ENCODE peak calls at places on chromosomes 5 and 9, in nine cellular contexts. One of them, this sample, is unnamed.

GRCh38 chr5:106481375-106481774 is 1189.4 kb downstream of the EFNA5 start:
- DNase-seq in endothelial cell: no peak
- DNase-seq in tibial nerve: no peak
- DNase-seq in CD14-positive monocyte: no peak
- DNase-seq in RWPE1: no peak
- DNase-seq in heart left ventricle: no peak
- DNase-seq in Calu3: no peak
- DNase-seq in dorsolateral prefrontal cortex: no peak
- DNase-seq in GM12865: no peak
- DNase-seq in this sample: no peak

GRCh38 chr9:114721491-114722362 is 39.7 kb upstream of the TEX48 start:
- DNase-seq in tibial nerve: no peak
- DNase-seq in endothelial cell: no peak
- DNase-seq in heart left ventricle: no peak
- DNase-seq in GM12865: no peak
- DNase-seq in Calu3: peak; percentile 33
- DNase-seq in RWPE1: peak; percentile 72
- DNase-seq in dorsolateral prefrontal cortex: no peak
- DNase-seq in CD14-positive monocyte: no peak
- DNase-seq in this sample: no peak

GRCh38 chr5:68745459-68745858 is 348.4 kb upstream of the SLC30A5 start:
- DNase-seq in GM12865: peak; percentile 21
- DNase-seq in Calu3: no peak
- DNase-seq in heart left ventricle: no peak
- DNase-seq in endothelial cell: no peak
- DNase-seq in RWPE1: no peak
- DNase-seq in dorsolateral prefrontal cortex: peak; percentile 38
- DNase-seq in tibial nerve: no peak
- DNase-seq in CD14-positive monocyte: no peak
- DNase-seq in this sample: no peak

GRCh38 chr9:137176302-137177182 is 4.7 kb upstream of the TMEM210 start:
- DNase-seq in CD14-positive monocyte: no peak
- DNase-seq in GM12865: peak; percentile 70
- DNase-seq in endothelial cell: peak; percentile 42
- DNase-seq in Calu3: peak; percentile 51
- DNase-seq in RWPE1: peak; percentile 65
- DNase-seq in dorsolateral prefrontal cortex: no peak
- DNase-seq in heart left ventricle: no peak
- DNase-seq in tibial nerve: no peak
- DNase-seq in this sample: peak; percentile 40

GRCh38 chr9:84622981-84623380 is 46.5 kb upstream of the NTRK2 start:
- DNase-seq in heart left ventricle: no peak
- DNase-seq in CD14-positive monocyte: no peak
- DNase-seq in Calu3: no peak
- DNase-seq in endothelial cell: no peak
- DNase-seq in RWPE1: no peak
- DNase-seq in GM12865: no peak
- DNase-seq in tibial nerve: no peak
- DNase-seq in dorsolateral prefrontal cortex: no peak
- DNase-seq in this sample: no peak

GRCh38 chr5:140293091-140293996 is 9.6 kb downstream of the PFDN1 start:
- DNase-seq in CD14-positive monocyte: no peak
- DNase-seq in tibial nerve: no peak
- DNase-seq in endothelial cell: no peak
- DNase-seq in Calu3: no peak
- DNase-seq in RWPE1: no peak
- DNase-seq in heart left ventricle: no peak
- DNase-seq in dorsolateral prefrontal cortex: no peak
- DNase-seq in GM12865: no peak
- DNase-seq in this sample: no peak

GRCh38 chr9:109241931-109242330 is 74.9 kb upstream of the FRRS1L start:
- DNase-seq in GM12865: no peak
- DNase-seq in tibial nerve: no peak
- DNase-seq in heart left ventricle: no peak
- DNase-seq in dorsolateral prefrontal cortex: no peak
- DNase-seq in Calu3: no peak
- DNase-seq in RWPE1: no peak
- DNase-seq in endothelial cell: no peak
- DNase-seq in CD14-positive monocyte: no peak
- DNase-seq in this sample: no peak

GRCh38 chr5:128669803-128670202 is 131.8 kb upstream of the FBN2 start:
- DNase-seq in endothelial cell: no peak
- DNase-seq in Calu3: peak; percentile 51
- DNase-seq in heart left ventricle: no peak
- DNase-seq in CD14-positive monocyte: no peak
- DNase-seq in GM12865: peak; percentile 16
- DNase-seq in RWPE1: no peak
- DNase-seq in tibial nerve: no peak
- DNase-seq in dorsolateral prefrontal cortex: no peak
- DNase-seq in this sample: no peak

GRCh38 chr5:170511550-170511949 is 7.7 kb downstream of the KCNIP1 start:
- DNase-seq in heart left ventricle: no peak
- DNase-seq in RWPE1: no peak
- DNase-seq in endothelial cell: no peak
- DNase-seq in dorsolateral prefrontal cortex: no peak
- DNase-seq in Calu3: no peak
- DNase-seq in tibial nerve: no peak
- DNase-seq in GM12865: no peak
- DNase-seq in CD14-positive monocyte: no peak
- DNase-seq in this sample: no peak

GRCh38 chr5:170508036-170508435 is 4.2 kb downstream of the KCNIP1 start:
- DNase-seq in endothelial cell: no peak
- DNase-seq in Calu3: no peak
- DNase-seq in GM12865: peak; percentile 6
- DNase-seq in RWPE1: no peak
- DNase-seq in CD14-positive monocyte: no peak
- DNase-seq in heart left ventricle: no peak
- DNase-seq in dorsolateral prefrontal cortex: no peak
- DNase-seq in tibial nerve: no peak
- DNase-seq in this sample: no peak

GRCh38 chr5:170504598-170505266 is 912 bp downstream of the KCNIP1 start:
- DNase-seq in Calu3: no peak
- DNase-seq in endothelial cell: no peak
- DNase-seq in heart left ventricle: no peak
- DNase-seq in dorsolateral prefrontal cortex: no peak
- DNase-seq in CD14-positive monocyte: no peak
- DNase-seq in tibial nerve: no peak
- DNase-seq in GM12865: no peak
- DNase-seq in RWPE1: no peak
- DNase-seq in this sample: no peak

GRCh38 chr5:170509323-170509660 is 5.5 kb downstream of the KCNIP1 start:
- DNase-seq in GM12865: no peak
- DNase-seq in heart left ventricle: no peak
- DNase-seq in tibial nerve: no peak
- DNase-seq in endothelial cell: no peak
- DNase-seq in Calu3: no peak
- DNase-seq in dorsolateral prefrontal cortex: no peak
- DNase-seq in RWPE1: no peak
- DNase-seq in CD14-positive monocyte: no peak
- DNase-seq in this sample: no peak

DNA sequence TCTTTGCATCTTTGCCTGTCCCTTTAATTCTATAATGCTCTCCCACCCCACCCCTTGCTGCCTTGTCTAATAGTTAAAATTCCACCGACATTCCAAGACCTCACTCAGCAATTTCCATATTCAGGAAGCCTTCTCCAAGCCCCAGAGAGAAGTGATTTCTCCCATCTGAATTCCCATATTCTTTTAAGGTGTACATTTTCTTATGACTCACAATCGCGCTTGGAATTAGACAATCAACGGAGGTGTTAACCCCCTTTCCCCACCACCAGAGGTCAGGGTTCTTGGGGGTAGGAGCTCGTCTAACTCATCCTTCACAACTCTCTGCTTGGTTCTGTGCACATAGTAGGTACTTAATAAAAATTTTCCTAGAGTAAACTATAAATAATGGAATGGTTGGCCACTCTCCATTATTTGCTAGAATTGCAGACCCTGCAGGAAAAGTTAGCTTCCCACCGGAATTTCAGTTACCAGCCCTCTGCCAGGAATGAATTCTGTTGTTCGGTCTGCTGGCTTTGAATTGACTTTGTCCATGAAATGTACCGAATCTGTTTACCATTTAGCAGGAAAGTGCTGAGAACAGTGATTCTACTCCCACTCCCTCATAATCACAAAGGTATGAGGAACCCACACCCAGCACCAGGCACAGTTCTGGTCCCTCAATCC is 5.0 kb downstream of the KCNIP1 start:
- DNase-seq in heart left ventricle: no peak
- DNase-seq in GM12865: no peak
- DNase-seq in tibial nerve: no peak
- DNase-seq in dorsolateral prefrontal cortex: no peak
- DNase-seq in endothelial cell: no peak
- DNase-seq in Calu3: no peak
- DNase-seq in CD14-positive monocyte: no peak
- DNase-seq in RWPE1: no peak
- DNase-seq in this sample: no peak
- TF ChIP-seq CTCF in heart left ventricle: no peak
- TF ChIP-seq CTCF in GM12865: no peak
- TF ChIP-seq CTCF in tibial nerve: no peak
- TF ChIP-seq CTCF in dorsolateral prefrontal cortex: no peak
- TF ChIP-seq CTCF in endothelial cell: no peak
- TF ChIP-seq CTCF in Calu3: peak; percentile 16
- TF ChIP-seq CTCF in CD14-positive monocyte: no peak
- TF ChIP-seq CTCF in RWPE1: no peak
- TF ChIP-seq CTCF in this sample: peak; percentile 13

DNA sequence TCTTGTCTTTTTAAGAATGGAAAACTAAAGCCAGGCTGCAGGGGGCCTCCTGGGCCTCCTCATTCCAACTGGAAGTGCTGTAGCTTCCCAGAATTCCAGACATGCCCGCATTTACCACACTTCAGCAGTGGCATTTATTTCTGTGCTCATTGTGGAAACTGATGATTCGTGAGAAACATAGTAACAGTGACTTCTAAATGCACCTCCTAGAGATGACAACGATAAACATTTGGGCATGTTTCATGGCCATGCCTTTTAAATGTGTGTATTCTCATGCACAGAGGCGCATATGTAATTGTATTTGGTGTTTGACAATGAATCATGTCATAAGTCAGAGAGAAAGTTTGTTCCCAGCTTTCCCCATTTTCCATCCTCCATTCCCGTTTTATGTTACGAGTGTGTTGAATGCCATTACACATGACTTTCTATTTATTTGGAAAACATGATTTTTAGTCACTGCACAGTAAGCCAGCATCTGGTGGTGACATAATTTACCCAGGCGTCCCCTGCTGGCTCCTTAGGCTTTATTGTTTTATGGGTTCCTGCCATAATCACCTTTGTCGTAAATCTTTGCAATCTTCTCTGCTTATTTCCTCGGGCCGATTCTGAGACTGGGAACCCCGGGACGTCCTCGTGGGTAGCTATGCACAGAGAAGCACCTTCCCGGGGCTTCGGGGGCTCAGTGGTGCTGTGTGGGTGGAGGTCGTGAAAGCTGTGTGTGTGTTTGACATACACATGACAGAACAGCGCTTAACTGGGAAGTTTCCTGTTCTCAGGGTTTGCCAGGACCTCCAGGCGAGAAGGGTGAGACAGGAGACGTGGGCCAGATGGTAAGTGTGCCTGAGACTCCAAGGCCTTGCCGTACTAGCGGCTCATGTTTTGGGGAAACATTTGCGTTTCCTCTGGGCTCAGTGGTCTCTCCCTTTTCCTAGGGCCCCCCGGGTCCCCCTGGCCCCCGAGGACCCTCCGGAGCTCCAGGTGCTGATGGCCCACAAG is 68.6 kb upstream of the FCN2 start:
- DNase-seq in GM12865: no peak
- DNase-seq in RWPE1: no peak
- DNase-seq in tibial nerve: no peak
- DNase-seq in endothelial cell: no peak
- DNase-seq in Calu3: no peak
- DNase-seq in CD14-positive monocyte: no peak
- DNase-seq in heart left ventricle: no peak
- DNase-seq in dorsolateral prefrontal cortex: no peak
- DNase-seq in this sample: no peak
- TF ChIP-seq CTCF in GM12865: no peak
- TF ChIP-seq CTCF in RWPE1: no peak
- TF ChIP-seq CTCF in tibial nerve: no peak
- TF ChIP-seq CTCF in endothelial cell: no peak
- TF ChIP-seq CTCF in Calu3: no peak
- TF ChIP-seq CTCF in CD14-positive monocyte: no peak
- TF ChIP-seq CTCF in heart left ventricle: no peak
- TF ChIP-seq CTCF in dorsolateral prefrontal cortex: no peak
- TF ChIP-seq CTCF in this sample: no peak

DNA sequence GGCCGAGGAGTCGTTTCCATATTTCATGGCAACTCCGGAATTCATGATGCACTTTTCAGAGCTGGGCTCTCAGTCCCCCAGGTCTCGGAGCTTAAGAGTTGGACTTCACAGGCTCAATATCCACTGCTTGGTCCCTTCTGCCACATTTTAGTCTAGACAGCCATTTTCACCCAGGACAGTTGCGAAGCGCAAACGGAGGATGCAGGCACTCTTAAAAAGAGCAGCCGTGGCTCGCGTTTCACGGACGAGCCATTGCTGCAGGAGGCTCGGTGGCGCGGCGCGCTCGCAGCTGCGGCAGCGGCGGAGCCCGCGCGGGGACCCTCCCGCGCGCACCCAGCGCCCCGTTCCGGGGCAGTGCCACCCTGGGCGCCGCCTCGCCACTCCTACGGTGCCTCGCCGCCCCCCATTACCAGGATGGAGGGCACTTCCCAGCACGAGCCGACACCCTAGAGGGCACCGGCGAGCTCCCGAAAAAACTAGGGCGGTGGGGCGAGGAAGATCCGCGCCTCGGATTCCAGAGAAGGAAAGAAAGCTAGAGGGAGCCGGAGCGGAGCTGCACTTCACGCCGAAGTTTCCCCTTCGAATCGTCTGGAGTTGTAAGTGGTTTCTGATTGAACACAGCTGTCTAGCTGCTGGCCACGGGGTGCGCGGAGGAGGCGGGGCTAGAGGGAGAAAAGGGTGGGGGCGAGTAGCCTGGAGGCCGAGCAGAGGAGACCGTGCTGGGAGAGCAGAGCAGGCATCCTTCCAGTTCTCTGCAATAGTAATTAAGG is 140.3 kb downstream of the TSSK1B start:
- DNase-seq in dorsolateral prefrontal cortex: peak; percentile 76
- DNase-seq in heart left ventricle: peak; percentile 95
- DNase-seq in endothelial cell: peak; percentile 83
- DNase-seq in GM12865: peak; percentile 73
- DNase-seq in tibial nerve: peak; percentile 89
- DNase-seq in Calu3: peak; percentile 77
- DNase-seq in RWPE1: peak; percentile 93
- DNase-seq in CD14-positive monocyte: no peak
- DNase-seq in this sample: peak; percentile 89
- TF ChIP-seq CTCF in dorsolateral prefrontal cortex: no peak
- TF ChIP-seq CTCF in heart left ventricle: peak; percentile 38
- TF ChIP-seq CTCF in endothelial cell: no peak
- TF ChIP-seq CTCF in GM12865: no peak
- TF ChIP-seq CTCF in tibial nerve: peak; percentile 22
- TF ChIP-seq CTCF in Calu3: no peak
- TF ChIP-seq CTCF in RWPE1: no peak
- TF ChIP-seq CTCF in CD14-positive monocyte: no peak
- TF ChIP-seq CTCF in this sample: no peak

DNA sequence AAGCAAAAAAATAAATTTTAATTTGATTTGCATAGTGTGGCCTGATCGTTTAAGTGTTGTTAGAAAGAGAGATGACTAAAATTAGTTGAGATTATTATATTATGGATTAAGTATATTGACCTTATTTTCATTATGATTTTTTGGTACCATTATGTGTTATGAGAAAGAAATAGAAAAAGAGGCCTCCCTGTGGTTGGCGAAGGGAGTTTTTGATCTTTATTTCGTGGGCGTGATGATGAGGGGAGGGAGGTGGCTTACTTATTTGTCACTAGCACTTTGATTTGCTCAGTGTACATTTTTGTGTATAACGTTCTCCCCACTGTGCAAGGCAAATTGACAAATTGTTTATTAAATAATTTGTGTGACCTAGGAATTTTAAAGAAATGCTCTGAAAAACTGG is 2.8 kb downstream of the DAPK1 start:
- DNase-seq in heart left ventricle: no peak
- DNase-seq in dorsolateral prefrontal cortex: no peak
- DNase-seq in endothelial cell: no peak
- DNase-seq in Calu3: peak; percentile 18
- DNase-seq in GM12865: peak; percentile 61
- DNase-seq in CD14-positive monocyte: no peak
- DNase-seq in tibial nerve: no peak
- DNase-seq in RWPE1: no peak
- DNase-seq in this sample: no peak
- TF ChIP-seq CTCF in heart left ventricle: no peak
- TF ChIP-seq CTCF in dorsolateral prefrontal cortex: no peak
- TF ChIP-seq CTCF in endothelial cell: no peak
- TF ChIP-seq CTCF in Calu3: no peak
- TF ChIP-seq CTCF in GM12865: no peak
- TF ChIP-seq CTCF in CD14-positive monocyte: peak; percentile 39
- TF ChIP-seq CTCF in tibial nerve: no peak
- TF ChIP-seq CTCF in RWPE1: no peak
- TF ChIP-seq CTCF in this sample: no peak